ENCODE peak calls at places on chromosomes 3 and 15, in eight cellular contexts. J, O, G, V, Q, U, N and L are unnamed samples.
A peak's percentile ranks its signal among the peaks of the same experiment; 100 is the strongest.

GRCh38 chr3:121979246-121979645 is 42.8 kb downstream of the ILDR1 start:
- DNase-seq in U (no peak), G (no peak), J (no peak), N (no peak), V (no peak), O (no peak), Q (no peak), L (no peak)

GRCh38 chr3:99638244-99638948 is at the start of gene COL8A1:
- DNase-seq in J (no peak), V (peak; percentile 88), N (peak; percentile 25), Q (no peak), G (no peak), O (no peak), U (no peak), L (no peak)

GRCh38 chr3:150232992-150233451 is 175.1 kb upstream of the TSC22D2 start:
- DNase-seq in G (no peak), O (no peak), N (no peak), Q (peak; percentile 53), J (no peak), U (no peak), V (no peak), L (no peak)

GRCh38 chr3:127316685-127317084 is 28.8 kb upstream of the PRR20G start:
- DNase-seq in G (no peak), V (no peak), J (no peak), O (no peak), U (no peak), Q (no peak), N (no peak), L (no peak)

GRCh38 chr3:14541646-14542045 is 1.5 kb upstream of the GRIP2 start:
- DNase-seq in O (no peak), J (no peak), G (no peak), N (no peak), U (no peak), Q (no peak), V (no peak), L (no peak)

GRCh38 chr3:118799303-118799702 is 235.3 kb downstream of the IGSF11 start:
- DNase-seq in V (no peak), U (no peak), G (no peak), N (no peak), O (no peak), J (no peak), Q (no peak), L (no peak)

GRCh38 chr15:56031836-56032235 is 38.4 kb upstream of the NEDD4 start:
- DNase-seq in U (no peak), J (no peak), O (no peak), N (no peak), V (no peak), Q (no peak), G (no peak), L (no peak)

GRCh38 chr15:91307561-91307960 is 207.5 kb downstream of the SV2B start:
- DNase-seq in N (no peak), V (no peak), G (no peak), U (no peak), O (no peak), Q (no peak), J (no peak), L (no peak)

GRCh38 chr15:37880009-37880834 is 54.2 kb upstream of the TMCO5A start:
- DNase-seq in J (no peak), U (no peak), Q (no peak), O (no peak), G (no peak), N (no peak), V (peak; percentile 44), L (no peak)

GRCh38 chr15:88649286-88649733 is 10.5 kb downstream of the ISG20 start:
- DNase-seq in G (peak; percentile 86), V (peak; percentile 91), J (peak; percentile 65), N (peak; percentile 22), U (peak; percentile 54), Q (peak; percentile 53), O (no peak), L (peak; percentile 68)

GRCh38 chr3:51637144-51637940 is 33.7 kb upstream of the TEX264 start:
- DNase-seq in V (no peak), N (no peak), Q (no peak), O (no peak), G (no peak), J (no peak), U (no peak), L (no peak)

GRCh38 chr3:48240000-48240710 is 749 bp upstream of the ZNF589 start:
- DNase-seq in V (no peak), N (no peak), O (no peak), Q (no peak), G (no peak), U (no peak), J (no peak), L (no peak)

GRCh38 chr3:88957751-88958452 is 149.5 kb upstream of the EPHA3 start:
- DNase-seq in Q (no peak), N (no peak), U (no peak), G (no peak), J (no peak), V (peak; percentile 86), O (no peak), L (no peak)

GRCh38 chr15:93196136-93196670 is 107.2 kb upstream of the RGMA start:
- DNase-seq in Q (no peak), G (no peak), O (no peak), U (no peak), V (no peak), N (no peak), J (no peak), L (no peak)

GRCh38 chr3:31576521-31576920 is 43.8 kb downstream of the STT3B start:
- DNase-seq in O (no peak), J (no peak), N (no peak), Q (no peak), U (no peak), G (no peak), V (no peak), L (no peak)

GRCh38 chr3:65979152-65979551 is 59.6 kb downstream of the MAGI1 start:
- DNase-seq in G (no peak), V (peak; percentile 79), N (no peak), Q (no peak), J (no peak), O (no peak), U (no peak), L (no peak)

GRCh38 chr3:153029350-153029749 is 132.7 kb upstream of the RAP2B start:
- DNase-seq in O (no peak), N (no peak), J (no peak), V (peak; percentile 78), U (no peak), G (peak; percentile 80), Q (no peak), L (no peak)

GRCh38 chr15:93044301-93045190 is 44.5 kb downstream of the RGMA start:
- DNase-seq in O (no peak), U (no peak), Q (no peak), G (peak; percentile 19), V (no peak), N (no peak), J (no peak), L (no peak)

GRCh38 chr15:35307676-35308075 is 222.6 kb upstream of the NANOGP8 start:
- DNase-seq in V (no peak), U (no peak), J (no peak), G (no peak), O (no peak), Q (no peak), N (no peak), L (no peak)

GRCh38 chr3:33884204-33884561 is 85.8 kb downstream of the PDCD6IP start:
- DNase-seq in G (peak; percentile 52), Q (no peak), J (no peak), V (no peak), U (no peak), O (no peak), N (no peak), L (no peak)

GRCh38 chr15:28861031-28861534 is 12.6 kb upstream of the GOLGA6L7 start:
- DNase-seq in N (no peak), O (no peak), G (no peak), Q (no peak), V (no peak), J (no peak), U (no peak), L (no peak)

GRCh38 chr15:84842781-84843180 is 25.6 kb downstream of the ALPK3 start:
- DNase-seq in O (no peak), U (no peak), G (no peak), V (no peak), J (no peak), Q (no peak), N (no peak), L (no peak)

GRCh38 chr3:128226794-128227399 is 73.6 kb downstream of the EEFSEC start:
- DNase-seq in U (peak; percentile 10), J (peak; percentile 24), G (no peak), V (peak; percentile 15), Q (no peak), N (peak; percentile 37), O (peak; percentile 10), L (no peak)

GRCh38 chr15:70270752-70271111 is 173.0 kb upstream of the TLE3 start:
- DNase-seq in G (no peak), U (no peak), J (no peak), O (no peak), V (no peak), N (no peak), Q (no peak), L (no peak)
- H3K27ac ChIP-seq in G (peak overlapping the region; percentile 44), U (no peak overlapping the region), J (no peak overlapping the region), O (peak overlapping the region; percentile 66), V (no peak overlapping the region), N (no peak overlapping the region), Q (no peak overlapping the region), L (no peak overlapping the region)

DNA sequence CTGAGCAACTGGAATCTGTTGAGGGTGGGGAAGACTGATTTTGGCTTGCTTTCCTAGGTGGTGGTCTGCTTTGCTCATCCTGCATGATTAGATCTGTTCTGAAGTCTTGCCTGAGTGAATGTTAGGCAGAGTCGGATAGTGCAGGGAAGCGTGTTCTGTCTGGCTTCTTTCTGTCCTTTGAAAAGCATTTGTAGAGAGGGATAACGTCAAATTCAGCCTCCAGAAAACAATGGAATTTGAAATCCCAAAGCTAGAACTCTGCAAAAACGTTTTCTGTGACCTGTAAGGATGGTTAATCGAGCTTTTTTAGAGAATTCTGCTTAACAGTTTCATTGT is 1.4 kb downstream of the GLCE start:
- DNase-seq in J (no peak), Q (no peak), G (no peak), O (no peak), N (no peak), V (no peak), U (no peak), L (no peak)
- H3K27ac ChIP-seq in J (no peak overlapping the region), Q (no peak overlapping the region), G (peak overlapping the region; percentile 98), O (peak overlapping the region; percentile 35), N (peak overlapping the region; percentile 11), V (no peak overlapping the region), U (no peak overlapping the region), L (peak overlapping the region; percentile 86)

GRCh38 chr3:45110185-45110833 is 35.9 kb downstream of the CDCP1 start:
- DNase-seq in J (peak; percentile 23), U (peak; percentile 7), V (no peak), O (no peak), Q (no peak), G (no peak), N (peak; percentile 84), L (no peak)
- H3K27ac ChIP-seq in J (peak overlapping the region; percentile 27), U (no peak overlapping the region), V (no peak overlapping the region), O (no peak overlapping the region), Q (no peak overlapping the region), G (no peak overlapping the region), N (peak overlapping the region; percentile 88), L (no peak overlapping the region)

DNA sequence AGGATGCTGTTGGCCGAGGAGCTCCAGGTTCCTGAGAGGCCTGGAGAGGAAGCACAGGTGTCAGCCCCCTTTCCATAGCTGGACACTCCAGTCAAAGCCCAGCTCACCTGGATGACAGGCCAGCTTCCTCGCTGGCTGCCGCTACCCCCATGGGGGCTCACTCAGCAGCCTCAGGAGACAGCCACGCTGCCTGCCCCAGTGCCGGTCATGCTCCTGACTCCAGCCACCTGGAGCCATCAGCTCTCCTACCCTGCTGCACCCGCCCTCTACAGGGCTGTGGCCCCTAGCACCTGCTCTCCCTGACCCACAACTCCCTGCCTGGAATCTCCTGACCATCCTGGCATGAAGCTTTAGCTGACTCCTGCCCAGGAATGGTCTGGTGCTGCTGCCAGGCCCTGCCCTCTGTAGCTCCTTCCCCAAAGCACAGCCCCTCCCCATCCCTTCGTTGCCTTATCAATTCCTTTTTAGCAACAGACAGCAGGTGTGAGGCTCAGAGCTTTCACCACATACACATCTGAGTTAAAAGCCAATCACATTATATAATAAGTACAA is 94.2 kb downstream of the NUP210 start:
- DNase-seq in J (no peak), Q (peak; percentile 54), N (no peak), G (no peak), O (no peak), U (no peak), V (no peak), L (no peak)
- H3K27ac ChIP-seq in J (peak overlapping the region; percentile 8), Q (no peak overlapping the region), N (no peak overlapping the region), G (no peak overlapping the region), O (no peak overlapping the region), U (no peak overlapping the region), V (no peak overlapping the region), L (no peak overlapping the region)